ENCODE peak calls at places on chromosome 16, in five cellular contexts. R, T, V, H and W are unnamed samples.

GRCh38 chr16:28528463-28528867 is 10.3 kb downstream of the NUPR1 start:
- DNase-seq in R (no peak), T (no peak), V (no peak), H (no peak), W (no peak)

GRCh38 chr16:49649013-49649785 is 206.7 kb downstream of the ZNF423 start:
- DNase-seq in R (no peak), T (peak), V (no peak), H (no peak), W (no peak)

GRCh38 chr16:48911700-48912099 is 301.7 kb upstream of the N4BP1 start:
- DNase-seq in R (no peak), T (peak), V (no peak), H (no peak), W (no peak)

GRCh38 chr16:29985271-29985811 is 10.1 kb downstream of the HIRIP3 start:
- DNase-seq in R (no peak), T (no peak), V (no peak), H (no peak), W (no peak)

GRCh38 chr16:89573826-89574680 is 1.5 kb upstream of the CPNE7 start:
- DNase-seq in R (no peak), T (no peak), V (no peak), H (no peak), W (no peak)

GRCh38 chr16:49986351-49987124 is 38.5 kb upstream of the CNEP1R1 start:
- DNase-seq in R (no peak), T (no peak), V (no peak), H (no peak), W (no peak)

GRCh38 chr16:75837681-75838080 is 111.4 kb upstream of the CPHXL start:
- DNase-seq in R (no peak), T (no peak), V (no peak), H (no peak), W (no peak)

GRCh38 chr16:1244881-1245280 is 4.4 kb downstream of the TPSAB1 start:
- DNase-seq in R (no peak), T (no peak), V (peak), H (no peak), W (no peak)

GRCh38 chr16:11372073-11372923 is 27.0 kb downstream of the RMI2 start:
- DNase-seq in R (no peak), T (no peak), V (no peak), H (no peak), W (no peak)

GRCh38 chr16:8622315-8622656 is 788 bp downstream of the METTL22 start:
- DNase-seq in R (no peak), T (no peak), V (no peak), H (peak), W (no peak)

GRCh38 chr16:89253548-89254287 is 36.2 kb downstream of the ZNF778 start:
- DNase-seq in R (no peak), T (no peak), V (no peak), H (no peak), W (no peak)

GRCh38 chr16:58692450-58692849 is 7.9 kb upstream of the SLC38A7 start:
- DNase-seq in R (no peak), T (no peak), V (no peak), H (no peak), W (no peak)

GRCh38 chr16:10978846-10979446 is 34.6 kb downstream of the CLEC16A start:
- DNase-seq in R (no peak), T (no peak), V (no peak), H (no peak), W (no peak)

GRCh38 chr16:13995194-13995593 is 75.2 kb downstream of the ERCC4 start:
- DNase-seq in R (no peak), T (no peak), V (no peak), H (no peak), W (no peak)

GRCh38 chr16:81635336-81635947 is 143.6 kb upstream of the PLCG2 start:
- DNase-seq in R (no peak), T (no peak), V (no peak), H (no peak), W (no peak)

GRCh38 chr16:27465483-27465879 is 63.5 kb downstream of the IL21R start:
- DNase-seq in R (no peak), T (no peak), V (no peak), H (no peak), W (no peak)

GRCh38 chr16:78213751-78214150 is 114.3 kb downstream of the WWOX start:
- DNase-seq in R (no peak), T (no peak), V (no peak), H (no peak), W (no peak)

GRCh38 chr16:88697831-88698693 is 8.1 kb downstream of the RNF166 start:
- DNase-seq in R (peak), T (peak), V (no peak), H (no peak), W (no peak)

GRCh38 chr16:5064915-5065314 is 841 bp downstream of the C16orf89 start:
- DNase-seq in R (no peak), T (no peak), V (no peak), H (no peak), W (no peak)

GRCh38 chr16:5575846-5576245 is 478.3 kb upstream of the EEF2KMT start:
- DNase-seq in R (no peak), T (no peak), V (no peak), H (no peak), W (no peak)

GRCh38 chr16:7227193-7227825 is 105.3 kb upstream of the RBFOX1 start:
- DNase-seq in R (no peak), T (no peak), V (no peak), H (no peak), W (peak)